ENCODE peak calls at places on chromosomes 7 and 10, in five cellular contexts. One of them, this sample, is unnamed.

GRCh38 chr7:128879939-128880746 is 17.5 kb downstream of the ATP6V1F start:
- DNase-seq in right cardiac atrium: peak; percentile 86
- DNase-seq in activated T-cell treated with anti-CD3 and anti-CD28 coated beads, Interleukin-2, amount 50 U/mL, for 48 hours: no peak
- DNase-seq in activated T-helper 1 cell treated with anti-CD3 and anti-CD28 coated beads, Interleukin-12 subunit alpha, Interleukin-12 subunit beta, Interleukin-2, Interleukin-4 antibody, amounts not matched to agents 30 ng/mL and 10 ng/mL and 1 ng/mL, durations not matched to agents 14 hours and 24 hours and 36 hours: no peak
- DNase-seq in NCI-H1436: peak; percentile 64
- DNase-seq in this sample: peak; percentile 69

GRCh38 chr10:53325073-53325472 is 552.5 kb upstream of the MBL2 start:
- DNase-seq in right cardiac atrium: no peak
- DNase-seq in activated T-cell treated with anti-CD3 and anti-CD28 coated beads, Interleukin-2, amount 50 U/mL, for 48 hours: no peak
- DNase-seq in activated T-helper 1 cell treated with anti-CD3 and anti-CD28 coated beads, Interleukin-12 subunit alpha, Interleukin-12 subunit beta, Interleukin-2, Interleukin-4 antibody, amounts not matched to agents 30 ng/mL and 10 ng/mL and 1 ng/mL, durations not matched to agents 14 hours and 24 hours and 36 hours: no peak
- DNase-seq in NCI-H1436: no peak
- DNase-seq in this sample: no peak

GRCh38 chr7:30992414-30992813 is 28.7 kb downstream of the GHRHR start:
- DNase-seq in right cardiac atrium: no peak
- DNase-seq in activated T-cell treated with anti-CD3 and anti-CD28 coated beads, Interleukin-2, amount 50 U/mL, for 48 hours: no peak
- DNase-seq in activated T-helper 1 cell treated with anti-CD3 and anti-CD28 coated beads, Interleukin-12 subunit alpha, Interleukin-12 subunit beta, Interleukin-2, Interleukin-4 antibody, amounts not matched to agents 30 ng/mL and 10 ng/mL and 1 ng/mL, durations not matched to agents 14 hours and 24 hours and 36 hours: no peak
- DNase-seq in NCI-H1436: no peak
- DNase-seq in this sample: no peak

GRCh38 chr10:2978111-2978510 is 89.2 kb upstream of the PFKP start:
- DNase-seq in right cardiac atrium: no peak
- DNase-seq in activated T-cell treated with anti-CD3 and anti-CD28 coated beads, Interleukin-2, amount 50 U/mL, for 48 hours: no peak
- DNase-seq in activated T-helper 1 cell treated with anti-CD3 and anti-CD28 coated beads, Interleukin-12 subunit alpha, Interleukin-12 subunit beta, Interleukin-2, Interleukin-4 antibody, amounts not matched to agents 30 ng/mL and 10 ng/mL and 1 ng/mL, durations not matched to agents 14 hours and 24 hours and 36 hours: no peak
- DNase-seq in NCI-H1436: peak; percentile 65
- DNase-seq in this sample: peak; percentile 68

GRCh38 chr7:105164751-105165150 is 150.7 kb downstream of the KMT2E start:
- DNase-seq in right cardiac atrium: no peak
- DNase-seq in activated T-cell treated with anti-CD3 and anti-CD28 coated beads, Interleukin-2, amount 50 U/mL, for 48 hours: no peak
- DNase-seq in activated T-helper 1 cell treated with anti-CD3 and anti-CD28 coated beads, Interleukin-12 subunit alpha, Interleukin-12 subunit beta, Interleukin-2, Interleukin-4 antibody, amounts not matched to agents 30 ng/mL and 10 ng/mL and 1 ng/mL, durations not matched to agents 14 hours and 24 hours and 36 hours: no peak
- DNase-seq in NCI-H1436: no peak
- DNase-seq in this sample: no peak

GRCh38 chr7:36538126-36538525 is 148.5 kb downstream of the ANLN start:
- DNase-seq in right cardiac atrium: no peak
- DNase-seq in activated T-cell treated with anti-CD3 and anti-CD28 coated beads, Interleukin-2, amount 50 U/mL, for 48 hours: no peak
- DNase-seq in activated T-helper 1 cell treated with anti-CD3 and anti-CD28 coated beads, Interleukin-12 subunit alpha, Interleukin-12 subunit beta, Interleukin-2, Interleukin-4 antibody, amounts not matched to agents 30 ng/mL and 10 ng/mL and 1 ng/mL, durations not matched to agents 14 hours and 24 hours and 36 hours: no peak
- DNase-seq in NCI-H1436: no peak
- DNase-seq in this sample: no peak

GRCh38 chr7:30799206-30799975 is 28.2 kb downstream of the MINDY4 start:
- DNase-seq in right cardiac atrium: peak; percentile 57
- DNase-seq in activated T-cell treated with anti-CD3 and anti-CD28 coated beads, Interleukin-2, amount 50 U/mL, for 48 hours: no peak
- DNase-seq in activated T-helper 1 cell treated with anti-CD3 and anti-CD28 coated beads, Interleukin-12 subunit alpha, Interleukin-12 subunit beta, Interleukin-2, Interleukin-4 antibody, amounts not matched to agents 30 ng/mL and 10 ng/mL and 1 ng/mL, durations not matched to agents 14 hours and 24 hours and 36 hours: no peak
- DNase-seq in NCI-H1436: no peak
- DNase-seq in this sample: peak; percentile 89

GRCh38 chr10:69093933-69094332 is 6.0 kb downstream of the SRGN start:
- DNase-seq in right cardiac atrium: no peak
- DNase-seq in activated T-cell treated with anti-CD3 and anti-CD28 coated beads, Interleukin-2, amount 50 U/mL, for 48 hours: no peak
- DNase-seq in activated T-helper 1 cell treated with anti-CD3 and anti-CD28 coated beads, Interleukin-12 subunit alpha, Interleukin-12 subunit beta, Interleukin-2, Interleukin-4 antibody, amounts not matched to agents 30 ng/mL and 10 ng/mL and 1 ng/mL, durations not matched to agents 14 hours and 24 hours and 36 hours: no peak
- DNase-seq in NCI-H1436: no peak
- DNase-seq in this sample: no peak

GRCh38 chr10:21183025-21183424 is 285.9 kb upstream of the NEBL start:
- DNase-seq in right cardiac atrium: no peak
- DNase-seq in activated T-cell treated with anti-CD3 and anti-CD28 coated beads, Interleukin-2, amount 50 U/mL, for 48 hours: no peak
- DNase-seq in activated T-helper 1 cell treated with anti-CD3 and anti-CD28 coated beads, Interleukin-12 subunit alpha, Interleukin-12 subunit beta, Interleukin-2, Interleukin-4 antibody, amounts not matched to agents 30 ng/mL and 10 ng/mL and 1 ng/mL, durations not matched to agents 14 hours and 24 hours and 36 hours: no peak
- DNase-seq in NCI-H1436: no peak
- DNase-seq in this sample: no peak

GRCh38 chr10:102120142-102120986 is at the start of gene LDB1:
- DNase-seq in right cardiac atrium: peak; percentile 93
- DNase-seq in activated T-cell treated with anti-CD3 and anti-CD28 coated beads, Interleukin-2, amount 50 U/mL, for 48 hours: peak; percentile 77
- DNase-seq in activated T-helper 1 cell treated with anti-CD3 and anti-CD28 coated beads, Interleukin-12 subunit alpha, Interleukin-12 subunit beta, Interleukin-2, Interleukin-4 antibody, amounts not matched to agents 30 ng/mL and 10 ng/mL and 1 ng/mL, durations not matched to agents 14 hours and 24 hours and 36 hours: peak; percentile 59
- DNase-seq in NCI-H1436: peak; percentile 71
- DNase-seq in this sample: peak; percentile 91

GRCh38 chr7:123624527-123625183 is 23.0 kb downstream of the ASB15 start:
- DNase-seq in right cardiac atrium: peak; percentile 58
- DNase-seq in activated T-cell treated with anti-CD3 and anti-CD28 coated beads, Interleukin-2, amount 50 U/mL, for 48 hours: peak; percentile 82
- DNase-seq in activated T-helper 1 cell treated with anti-CD3 and anti-CD28 coated beads, Interleukin-12 subunit alpha, Interleukin-12 subunit beta, Interleukin-2, Interleukin-4 antibody, amounts not matched to agents 30 ng/mL and 10 ng/mL and 1 ng/mL, durations not matched to agents 14 hours and 24 hours and 36 hours: peak; percentile 36
- DNase-seq in NCI-H1436: no peak
- DNase-seq in this sample: no peak

GRCh38 chr10:16260388-16260787 is 176.4 kb upstream of the PTER start:
- DNase-seq in right cardiac atrium: no peak
- DNase-seq in activated T-cell treated with anti-CD3 and anti-CD28 coated beads, Interleukin-2, amount 50 U/mL, for 48 hours: no peak
- DNase-seq in activated T-helper 1 cell treated with anti-CD3 and anti-CD28 coated beads, Interleukin-12 subunit alpha, Interleukin-12 subunit beta, Interleukin-2, Interleukin-4 antibody, amounts not matched to agents 30 ng/mL and 10 ng/mL and 1 ng/mL, durations not matched to agents 14 hours and 24 hours and 36 hours: no peak
- DNase-seq in NCI-H1436: no peak
- DNase-seq in this sample: no peak

GRCh38 chr7:136868496-136869005 is at the start of gene CHRM2:
- DNase-seq in right cardiac atrium: peak; percentile 57
- DNase-seq in activated T-cell treated with anti-CD3 and anti-CD28 coated beads, Interleukin-2, amount 50 U/mL, for 48 hours: no peak
- DNase-seq in activated T-helper 1 cell treated with anti-CD3 and anti-CD28 coated beads, Interleukin-12 subunit alpha, Interleukin-12 subunit beta, Interleukin-2, Interleukin-4 antibody, amounts not matched to agents 30 ng/mL and 10 ng/mL and 1 ng/mL, durations not matched to agents 14 hours and 24 hours and 36 hours: no peak
- DNase-seq in NCI-H1436: no peak
- DNase-seq in this sample: peak; percentile 83

GRCh38 chr10:98560585-98560984 is 113.8 kb upstream of the HPS1 start:
- DNase-seq in right cardiac atrium: no peak
- DNase-seq in activated T-cell treated with anti-CD3 and anti-CD28 coated beads, Interleukin-2, amount 50 U/mL, for 48 hours: no peak
- DNase-seq in activated T-helper 1 cell treated with anti-CD3 and anti-CD28 coated beads, Interleukin-12 subunit alpha, Interleukin-12 subunit beta, Interleukin-2, Interleukin-4 antibody, amounts not matched to agents 30 ng/mL and 10 ng/mL and 1 ng/mL, durations not matched to agents 14 hours and 24 hours and 36 hours: no peak
- DNase-seq in NCI-H1436: no peak
- DNase-seq in this sample: peak; percentile 18

GRCh38 chr7:70698219-70698832 is 433.6 kb upstream of the GALNT17 start:
- DNase-seq in right cardiac atrium: no peak
- DNase-seq in activated T-cell treated with anti-CD3 and anti-CD28 coated beads, Interleukin-2, amount 50 U/mL, for 48 hours: no peak
- DNase-seq in activated T-helper 1 cell treated with anti-CD3 and anti-CD28 coated beads, Interleukin-12 subunit alpha, Interleukin-12 subunit beta, Interleukin-2, Interleukin-4 antibody, amounts not matched to agents 30 ng/mL and 10 ng/mL and 1 ng/mL, durations not matched to agents 14 hours and 24 hours and 36 hours: no peak
- DNase-seq in NCI-H1436: peak; percentile 47
- DNase-seq in this sample: peak; percentile 56

GRCh38 chr7:79096361-79096805 is 357.1 kb downstream of the MAGI2 start:
- DNase-seq in right cardiac atrium: no peak
- DNase-seq in activated T-cell treated with anti-CD3 and anti-CD28 coated beads, Interleukin-2, amount 50 U/mL, for 48 hours: no peak
- DNase-seq in activated T-helper 1 cell treated with anti-CD3 and anti-CD28 coated beads, Interleukin-12 subunit alpha, Interleukin-12 subunit beta, Interleukin-2, Interleukin-4 antibody, amounts not matched to agents 30 ng/mL and 10 ng/mL and 1 ng/mL, durations not matched to agents 14 hours and 24 hours and 36 hours: no peak
- DNase-seq in NCI-H1436: no peak
- DNase-seq in this sample: no peak

GRCh38 chr7:94432799-94433198 is 38.1 kb downstream of the COL1A2 start:
- DNase-seq in right cardiac atrium: no peak
- DNase-seq in activated T-cell treated with anti-CD3 and anti-CD28 coated beads, Interleukin-2, amount 50 U/mL, for 48 hours: no peak
- DNase-seq in activated T-helper 1 cell treated with anti-CD3 and anti-CD28 coated beads, Interleukin-12 subunit alpha, Interleukin-12 subunit beta, Interleukin-2, Interleukin-4 antibody, amounts not matched to agents 30 ng/mL and 10 ng/mL and 1 ng/mL, durations not matched to agents 14 hours and 24 hours and 36 hours: no peak
- DNase-seq in NCI-H1436: no peak
- DNase-seq in this sample: no peak

GRCh38 chr10:89699581-89700064 is 1.8 kb upstream of the KIF20B start:
- DNase-seq in right cardiac atrium: no peak
- DNase-seq in activated T-cell treated with anti-CD3 and anti-CD28 coated beads, Interleukin-2, amount 50 U/mL, for 48 hours: no peak
- DNase-seq in activated T-helper 1 cell treated with anti-CD3 and anti-CD28 coated beads, Interleukin-12 subunit alpha, Interleukin-12 subunit beta, Interleukin-2, Interleukin-4 antibody, amounts not matched to agents 30 ng/mL and 10 ng/mL and 1 ng/mL, durations not matched to agents 14 hours and 24 hours and 36 hours: no peak
- DNase-seq in NCI-H1436: no peak
- DNase-seq in this sample: no peak

GRCh38 chr10:86730227-86730626 is 26.2 kb upstream of the BMPR1A start:
- DNase-seq in right cardiac atrium: peak; percentile 80
- DNase-seq in activated T-cell treated with anti-CD3 and anti-CD28 coated beads, Interleukin-2, amount 50 U/mL, for 48 hours: no peak
- DNase-seq in activated T-helper 1 cell treated with anti-CD3 and anti-CD28 coated beads, Interleukin-12 subunit alpha, Interleukin-12 subunit beta, Interleukin-2, Interleukin-4 antibody, amounts not matched to agents 30 ng/mL and 10 ng/mL and 1 ng/mL, durations not matched to agents 14 hours and 24 hours and 36 hours: no peak
- DNase-seq in NCI-H1436: no peak
- DNase-seq in this sample: no peak

GRCh38 chr7:510782-511281 is 8.8 kb downstream of the PDGFA start:
- DNase-seq in right cardiac atrium: peak; percentile 54
- DNase-seq in activated T-cell treated with anti-CD3 and anti-CD28 coated beads, Interleukin-2, amount 50 U/mL, for 48 hours: no peak
- DNase-seq in activated T-helper 1 cell treated with anti-CD3 and anti-CD28 coated beads, Interleukin-12 subunit alpha, Interleukin-12 subunit beta, Interleukin-2, Interleukin-4 antibody, amounts not matched to agents 30 ng/mL and 10 ng/mL and 1 ng/mL, durations not matched to agents 14 hours and 24 hours and 36 hours: no peak
- DNase-seq in NCI-H1436: no peak
- DNase-seq in this sample: no peak

GRCh38 chr10:15808204-15808797 is 52.0 kb downstream of the MINDY3 start:
- DNase-seq in right cardiac atrium: no peak
- DNase-seq in activated T-cell treated with anti-CD3 and anti-CD28 coated beads, Interleukin-2, amount 50 U/mL, for 48 hours: no peak
- DNase-seq in activated T-helper 1 cell treated with anti-CD3 and anti-CD28 coated beads, Interleukin-12 subunit alpha, Interleukin-12 subunit beta, Interleukin-2, Interleukin-4 antibody, amounts not matched to agents 30 ng/mL and 10 ng/mL and 1 ng/mL, durations not matched to agents 14 hours and 24 hours and 36 hours: no peak
- DNase-seq in NCI-H1436: no peak
- DNase-seq in this sample: no peak

GRCh38 chr7:41217306-41217705 is 485.6 kb downstream of the INHBA start:
- DNase-seq in right cardiac atrium: no peak
- DNase-seq in activated T-cell treated with anti-CD3 and anti-CD28 coated beads, Interleukin-2, amount 50 U/mL, for 48 hours: no peak
- DNase-seq in activated T-helper 1 cell treated with anti-CD3 and anti-CD28 coated beads, Interleukin-12 subunit alpha, Interleukin-12 subunit beta, Interleukin-2, Interleukin-4 antibody, amounts not matched to agents 30 ng/mL and 10 ng/mL and 1 ng/mL, durations not matched to agents 14 hours and 24 hours and 36 hours: no peak
- DNase-seq in NCI-H1436: no peak
- DNase-seq in this sample: no peak

GRCh38 chr7:146772581-146772980 is 656.0 kb downstream of the CNTNAP2 start:
- DNase-seq in right cardiac atrium: no peak
- DNase-seq in activated T-cell treated with anti-CD3 and anti-CD28 coated beads, Interleukin-2, amount 50 U/mL, for 48 hours: no peak
- DNase-seq in activated T-helper 1 cell treated with anti-CD3 and anti-CD28 coated beads, Interleukin-12 subunit alpha, Interleukin-12 subunit beta, Interleukin-2, Interleukin-4 antibody, amounts not matched to agents 30 ng/mL and 10 ng/mL and 1 ng/mL, durations not matched to agents 14 hours and 24 hours and 36 hours: no peak
- DNase-seq in NCI-H1436: no peak
- DNase-seq in this sample: no peak

GRCh38 chr7:56009695-56010094 is 41.5 kb downstream of the PSPH start:
- DNase-seq in right cardiac atrium: no peak
- DNase-seq in activated T-cell treated with anti-CD3 and anti-CD28 coated beads, Interleukin-2, amount 50 U/mL, for 48 hours: no peak
- DNase-seq in activated T-helper 1 cell treated with anti-CD3 and anti-CD28 coated beads, Interleukin-12 subunit alpha, Interleukin-12 subunit beta, Interleukin-2, Interleukin-4 antibody, amounts not matched to agents 30 ng/mL and 10 ng/mL and 1 ng/mL, durations not matched to agents 14 hours and 24 hours and 36 hours: no peak
- DNase-seq in NCI-H1436: no peak
- DNase-seq in this sample: no peak

GRCh38 chr7:1815051-1815481 is 145.0 kb downstream of the ELFN1 start:
- DNase-seq in right cardiac atrium: peak; percentile 61
- DNase-seq in activated T-cell treated with anti-CD3 and anti-CD28 coated beads, Interleukin-2, amount 50 U/mL, for 48 hours: no peak
- DNase-seq in activated T-helper 1 cell treated with anti-CD3 and anti-CD28 coated beads, Interleukin-12 subunit alpha, Interleukin-12 subunit beta, Interleukin-2, Interleukin-4 antibody, amounts not matched to agents 30 ng/mL and 10 ng/mL and 1 ng/mL, durations not matched to agents 14 hours and 24 hours and 36 hours: no peak
- DNase-seq in NCI-H1436: no peak
- DNase-seq in this sample: no peak

GRCh38 chr7:141076377-141076776 is 2.5 kb downstream of the TMEM178B start:
- DNase-seq in right cardiac atrium: no peak
- DNase-seq in activated T-cell treated with anti-CD3 and anti-CD28 coated beads, Interleukin-2, amount 50 U/mL, for 48 hours: no peak
- DNase-seq in activated T-helper 1 cell treated with anti-CD3 and anti-CD28 coated beads, Interleukin-12 subunit alpha, Interleukin-12 subunit beta, Interleukin-2, Interleukin-4 antibody, amounts not matched to agents 30 ng/mL and 10 ng/mL and 1 ng/mL, durations not matched to agents 14 hours and 24 hours and 36 hours: no peak
- DNase-seq in NCI-H1436: peak; percentile 18
- DNase-seq in this sample: no peak

GRCh38 chr10:120580651-120581259 is 123.7 kb downstream of the PLPP4 start:
- DNase-seq in right cardiac atrium: no peak
- DNase-seq in activated T-cell treated with anti-CD3 and anti-CD28 coated beads, Interleukin-2, amount 50 U/mL, for 48 hours: no peak
- DNase-seq in activated T-helper 1 cell treated with anti-CD3 and anti-CD28 coated beads, Interleukin-12 subunit alpha, Interleukin-12 subunit beta, Interleukin-2, Interleukin-4 antibody, amounts not matched to agents 30 ng/mL and 10 ng/mL and 1 ng/mL, durations not matched to agents 14 hours and 24 hours and 36 hours: no peak
- DNase-seq in NCI-H1436: no peak
- DNase-seq in this sample: no peak

GRCh38 chr7:99562832-99563231 is 4.4 kb downstream of the ZNF655 start:
- DNase-seq in right cardiac atrium: no peak
- DNase-seq in activated T-cell treated with anti-CD3 and anti-CD28 coated beads, Interleukin-2, amount 50 U/mL, for 48 hours: peak; percentile 53
- DNase-seq in activated T-helper 1 cell treated with anti-CD3 and anti-CD28 coated beads, Interleukin-12 subunit alpha, Interleukin-12 subunit beta, Interleukin-2, Interleukin-4 antibody, amounts not matched to agents 30 ng/mL and 10 ng/mL and 1 ng/mL, durations not matched to agents 14 hours and 24 hours and 36 hours: no peak
- DNase-seq in NCI-H1436: no peak
- DNase-seq in this sample: peak; percentile 99

GRCh38 chr10:51224610-51225230 is 150.4 kb downstream of the PRKG1 start:
- DNase-seq in right cardiac atrium: no peak
- DNase-seq in activated T-cell treated with anti-CD3 and anti-CD28 coated beads, Interleukin-2, amount 50 U/mL, for 48 hours: no peak
- DNase-seq in activated T-helper 1 cell treated with anti-CD3 and anti-CD28 coated beads, Interleukin-12 subunit alpha, Interleukin-12 subunit beta, Interleukin-2, Interleukin-4 antibody, amounts not matched to agents 30 ng/mL and 10 ng/mL and 1 ng/mL, durations not matched to agents 14 hours and 24 hours and 36 hours: no peak
- DNase-seq in NCI-H1436: no peak
- DNase-seq in this sample: peak; percentile 79

GRCh38 chr10:74738985-74739567 is 87.3 kb upstream of the KAT6B start:
- DNase-seq in right cardiac atrium: no peak
- DNase-seq in activated T-cell treated with anti-CD3 and anti-CD28 coated beads, Interleukin-2, amount 50 U/mL, for 48 hours: peak; percentile 26
- DNase-seq in activated T-helper 1 cell treated with anti-CD3 and anti-CD28 coated beads, Interleukin-12 subunit alpha, Interleukin-12 subunit beta, Interleukin-2, Interleukin-4 antibody, amounts not matched to agents 30 ng/mL and 10 ng/mL and 1 ng/mL, durations not matched to agents 14 hours and 24 hours and 36 hours: peak; percentile 14
- DNase-seq in NCI-H1436: no peak
- DNase-seq in this sample: peak; percentile 16

GRCh38 chr7:142969183-142969582 is 7.0 kb upstream of the KEL start:
- DNase-seq in right cardiac atrium: no peak
- DNase-seq in activated T-cell treated with anti-CD3 and anti-CD28 coated beads, Interleukin-2, amount 50 U/mL, for 48 hours: no peak
- DNase-seq in activated T-helper 1 cell treated with anti-CD3 and anti-CD28 coated beads, Interleukin-12 subunit alpha, Interleukin-12 subunit beta, Interleukin-2, Interleukin-4 antibody, amounts not matched to agents 30 ng/mL and 10 ng/mL and 1 ng/mL, durations not matched to agents 14 hours and 24 hours and 36 hours: no peak
- DNase-seq in NCI-H1436: no peak
- DNase-seq in this sample: no peak

GRCh38 chr7:74029991-74030415 is 2.0 kb downstream of the ELN start:
- DNase-seq in right cardiac atrium: peak; percentile 63
- DNase-seq in activated T-cell treated with anti-CD3 and anti-CD28 coated beads, Interleukin-2, amount 50 U/mL, for 48 hours: no peak
- DNase-seq in activated T-helper 1 cell treated with anti-CD3 and anti-CD28 coated beads, Interleukin-12 subunit alpha, Interleukin-12 subunit beta, Interleukin-2, Interleukin-4 antibody, amounts not matched to agents 30 ng/mL and 10 ng/mL and 1 ng/mL, durations not matched to agents 14 hours and 24 hours and 36 hours: no peak
- DNase-seq in NCI-H1436: no peak
- DNase-seq in this sample: no peak

GRCh38 chr7:141190467-141190866 is 116.6 kb downstream of the TMEM178B start:
- DNase-seq in right cardiac atrium: no peak
- DNase-seq in activated T-cell treated with anti-CD3 and anti-CD28 coated beads, Interleukin-2, amount 50 U/mL, for 48 hours: no peak
- DNase-seq in activated T-helper 1 cell treated with anti-CD3 and anti-CD28 coated beads, Interleukin-12 subunit alpha, Interleukin-12 subunit beta, Interleukin-2, Interleukin-4 antibody, amounts not matched to agents 30 ng/mL and 10 ng/mL and 1 ng/mL, durations not matched to agents 14 hours and 24 hours and 36 hours: no peak
- DNase-seq in NCI-H1436: no peak
- DNase-seq in this sample: no peak

GRCh38 chr7:116918744-116919143 is 34.6 kb upstream of the ST7 start:
- DNase-seq in right cardiac atrium: no peak
- DNase-seq in activated T-cell treated with anti-CD3 and anti-CD28 coated beads, Interleukin-2, amount 50 U/mL, for 48 hours: no peak
- DNase-seq in activated T-helper 1 cell treated with anti-CD3 and anti-CD28 coated beads, Interleukin-12 subunit alpha, Interleukin-12 subunit beta, Interleukin-2, Interleukin-4 antibody, amounts not matched to agents 30 ng/mL and 10 ng/mL and 1 ng/mL, durations not matched to agents 14 hours and 24 hours and 36 hours: no peak
- DNase-seq in NCI-H1436: no peak
- DNase-seq in this sample: no peak

GRCh38 chr7:151031011-151031410 is 2.8 kb downstream of the ABCB8 start:
- DNase-seq in right cardiac atrium: no peak
- DNase-seq in activated T-cell treated with anti-CD3 and anti-CD28 coated beads, Interleukin-2, amount 50 U/mL, for 48 hours: no peak
- DNase-seq in activated T-helper 1 cell treated with anti-CD3 and anti-CD28 coated beads, Interleukin-12 subunit alpha, Interleukin-12 subunit beta, Interleukin-2, Interleukin-4 antibody, amounts not matched to agents 30 ng/mL and 10 ng/mL and 1 ng/mL, durations not matched to agents 14 hours and 24 hours and 36 hours: no peak
- DNase-seq in NCI-H1436: no peak
- DNase-seq in this sample: peak; percentile 83

GRCh38 chr7:158518915-158519640 is 68.5 kb downstream of the PTPRN2 start:
- DNase-seq in right cardiac atrium: no peak
- DNase-seq in activated T-cell treated with anti-CD3 and anti-CD28 coated beads, Interleukin-2, amount 50 U/mL, for 48 hours: no peak
- DNase-seq in activated T-helper 1 cell treated with anti-CD3 and anti-CD28 coated beads, Interleukin-12 subunit alpha, Interleukin-12 subunit beta, Interleukin-2, Interleukin-4 antibody, amounts not matched to agents 30 ng/mL and 10 ng/mL and 1 ng/mL, durations not matched to agents 14 hours and 24 hours and 36 hours: no peak
- DNase-seq in NCI-H1436: no peak
- DNase-seq in this sample: no peak

GRCh38 chr7:150898475-150899011 is 46.2 kb downstream of the AOC1 start:
- DNase-seq in right cardiac atrium: peak; percentile 92
- DNase-seq in activated T-cell treated with anti-CD3 and anti-CD28 coated beads, Interleukin-2, amount 50 U/mL, for 48 hours: peak; percentile 85
- DNase-seq in activated T-helper 1 cell treated with anti-CD3 and anti-CD28 coated beads, Interleukin-12 subunit alpha, Interleukin-12 subunit beta, Interleukin-2, Interleukin-4 antibody, amounts not matched to agents 30 ng/mL and 10 ng/mL and 1 ng/mL, durations not matched to agents 14 hours and 24 hours and 36 hours: peak; percentile 56
- DNase-seq in NCI-H1436: peak; percentile 64
- DNase-seq in this sample: peak; percentile 59